ENCODE peak calls at places on chromosomes 7 and 10, in nine cellular contexts. One of them, this sample, is unnamed.
A peak's percentile ranks its signal among the peaks of the same experiment; 100 is the strongest.

GRCh38 chr10:74846958-74847357 is 20.6 kb downstream of the KAT6B start:
- DNase-seq in psoas muscle: no peak
- DNase-seq in PC-9: no peak
- DNase-seq in endodermal cell: no peak
- DNase-seq in IMR-90: no peak
- DNase-seq in gastrocnemius medialis: no peak
- DNase-seq in ovary: no peak
- DNase-seq in GM23338: no peak
- DNase-seq in Panc1: no peak
- DNase-seq in this sample: no peak

GRCh38 chr7:50069613-50070012 is 23.4 kb downstream of the ZPBP start:
- DNase-seq in endodermal cell: peak; percentile 56
- DNase-seq in PC-9: no peak
- DNase-seq in psoas muscle: peak; percentile 23
- DNase-seq in ovary: no peak
- DNase-seq in GM23338: peak; percentile 24
- DNase-seq in IMR-90: no peak
- DNase-seq in Panc1: no peak
- DNase-seq in gastrocnemius medialis: no peak
- DNase-seq in this sample: no peak

GRCh38 chr7:16916111-16916639 is 34.4 kb upstream of the AGR3 start:
- DNase-seq in ovary: no peak
- DNase-seq in endodermal cell: no peak
- DNase-seq in PC-9: peak; percentile 58
- DNase-seq in gastrocnemius medialis: no peak
- DNase-seq in GM23338: no peak
- DNase-seq in psoas muscle: no peak
- DNase-seq in IMR-90: peak; percentile 89
- DNase-seq in Panc1: no peak
- DNase-seq in this sample: no peak

GRCh38 chr10:131350245-131350644 is 38.7 kb upstream of the TCERG1L start:
- DNase-seq in psoas muscle: no peak
- DNase-seq in IMR-90: no peak
- DNase-seq in GM23338: peak; percentile 21
- DNase-seq in gastrocnemius medialis: no peak
- DNase-seq in endodermal cell: no peak
- DNase-seq in PC-9: no peak
- DNase-seq in Panc1: no peak
- DNase-seq in ovary: no peak
- DNase-seq in this sample: no peak

GRCh38 chr10:94630017-94630688 is 53.4 kb upstream of the CYP2C18 start:
- DNase-seq in IMR-90: peak; percentile 12
- DNase-seq in ovary: no peak
- DNase-seq in endodermal cell: no peak
- DNase-seq in psoas muscle: no peak
- DNase-seq in gastrocnemius medialis: no peak
- DNase-seq in Panc1: peak; percentile 28
- DNase-seq in GM23338: peak; percentile 67
- DNase-seq in PC-9: no peak
- DNase-seq in this sample: peak; percentile 65

GRCh38 chr7:76069238-76069638 is 21.3 kb downstream of the MDH2 start:
- DNase-seq in IMR-90: peak; percentile 97
- DNase-seq in ovary: peak; percentile 48
- DNase-seq in endodermal cell: peak; percentile 83
- DNase-seq in psoas muscle: peak; percentile 63
- DNase-seq in gastrocnemius medialis: peak; percentile 86
- DNase-seq in Panc1: no peak
- DNase-seq in PC-9: peak; percentile 81
- DNase-seq in GM23338: peak; percentile 84
- DNase-seq in this sample: peak; percentile 96

GRCh38 chr7:475951-476441 is 43.6 kb downstream of the PDGFA start:
- DNase-seq in GM23338: no peak
- DNase-seq in Panc1: no peak
- DNase-seq in IMR-90: no peak
- DNase-seq in PC-9: no peak
- DNase-seq in psoas muscle: no peak
- DNase-seq in endodermal cell: no peak
- DNase-seq in gastrocnemius medialis: peak; percentile 10
- DNase-seq in ovary: no peak
- DNase-seq in this sample: no peak

GRCh38 chr7:142535123-142535779 is 214.0 kb upstream of the PRSS1 start:
- DNase-seq in IMR-90: peak; percentile 92
- DNase-seq in GM23338: peak; percentile 94
- DNase-seq in ovary: no peak
- DNase-seq in PC-9: peak; percentile 89
- DNase-seq in endodermal cell: peak; percentile 94
- DNase-seq in psoas muscle: peak; percentile 67
- DNase-seq in Panc1: peak; percentile 81
- DNase-seq in gastrocnemius medialis: peak; percentile 50
- DNase-seq in this sample: peak; percentile 80

GRCh38 chr7:150311711-150312110 is 11.4 kb upstream of the LRRC61 start:
- DNase-seq in GM23338: no peak
- DNase-seq in endodermal cell: no peak
- DNase-seq in Panc1: no peak
- DNase-seq in gastrocnemius medialis: no peak
- DNase-seq in PC-9: no peak
- DNase-seq in psoas muscle: no peak
- DNase-seq in IMR-90: no peak
- DNase-seq in ovary: no peak
- DNase-seq in this sample: no peak

GRCh38 chr7:101128040-101128834 is 1.3 kb downstream of the SERPINE1 start:
- DNase-seq in PC-9: peak; percentile 61
- DNase-seq in endodermal cell: no peak
- DNase-seq in IMR-90: no peak
- DNase-seq in GM23338: no peak
- DNase-seq in Panc1: no peak
- DNase-seq in gastrocnemius medialis: no peak
- DNase-seq in psoas muscle: no peak
- DNase-seq in ovary: no peak
- DNase-seq in this sample: peak; percentile 69

GRCh38 chr10:28949005-28950004 is 272.0 kb downstream of the BAMBI start:
- DNase-seq in ovary: no peak
- DNase-seq in IMR-90: peak; percentile 16
- DNase-seq in Panc1: no peak
- DNase-seq in gastrocnemius medialis: no peak
- DNase-seq in endodermal cell: no peak
- DNase-seq in psoas muscle: no peak
- DNase-seq in PC-9: no peak
- DNase-seq in GM23338: no peak
- DNase-seq in this sample: no peak

GRCh38 chr7:159078193-159078910 is 66.3 kb downstream of the VIPR2 start:
- DNase-seq in gastrocnemius medialis: no peak
- DNase-seq in Panc1: no peak
- DNase-seq in PC-9: no peak
- DNase-seq in endodermal cell: no peak
- DNase-seq in GM23338: no peak
- DNase-seq in IMR-90: no peak
- DNase-seq in ovary: no peak
- DNase-seq in psoas muscle: no peak
- DNase-seq in this sample: no peak

GRCh38 chr7:131105294-131105802 is 222.3 kb upstream of the MKLN1 start:
- DNase-seq in PC-9: no peak
- DNase-seq in gastrocnemius medialis: no peak
- DNase-seq in Panc1: no peak
- DNase-seq in GM23338: peak; percentile 57
- DNase-seq in IMR-90: peak; percentile 11
- DNase-seq in psoas muscle: no peak
- DNase-seq in ovary: no peak
- DNase-seq in endodermal cell: peak; percentile 73
- DNase-seq in this sample: peak; percentile 65

GRCh38 chr10:57706576-57707299 is 561.0 kb downstream of the IPMK start:
- DNase-seq in PC-9: no peak
- DNase-seq in IMR-90: no peak
- DNase-seq in psoas muscle: peak; percentile 6
- DNase-seq in endodermal cell: no peak
- DNase-seq in ovary: no peak
- DNase-seq in gastrocnemius medialis: no peak
- DNase-seq in GM23338: peak; percentile 68
- DNase-seq in Panc1: no peak
- DNase-seq in this sample: no peak

DNA sequence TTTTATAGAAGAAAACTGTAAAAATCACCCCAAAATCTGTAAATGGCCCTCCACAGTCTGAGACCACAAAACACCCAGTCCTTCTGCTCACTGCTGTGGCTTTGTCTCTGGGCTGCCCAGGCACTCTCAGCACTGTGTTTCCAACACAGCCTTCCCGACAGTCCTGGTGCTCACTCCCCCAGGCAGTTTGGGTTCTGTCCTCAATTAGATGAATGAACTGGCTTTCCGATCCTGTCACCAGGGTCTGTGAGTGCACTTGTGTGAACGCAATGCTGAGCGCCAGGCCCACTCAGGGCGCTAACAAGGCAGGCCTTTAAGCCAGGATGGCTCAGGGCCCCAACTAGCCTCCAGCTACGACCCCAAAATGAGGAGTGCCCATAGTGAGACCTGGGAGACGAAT is 3.3 kb downstream of the MAD1L1 start:
- DNase-seq in GM23338: no peak
- DNase-seq in gastrocnemius medialis: no peak
- DNase-seq in endodermal cell: no peak
- DNase-seq in PC-9: no peak
- DNase-seq in IMR-90: no peak
- DNase-seq in psoas muscle: no peak
- DNase-seq in Panc1: no peak
- DNase-seq in ovary: no peak
- DNase-seq in this sample: peak; percentile 62
- H3K36me3 ChIP-seq in GM23338: peaks cover 3% of the 10 kb centered on the region
- H3K36me3 ChIP-seq in gastrocnemius medialis: no peaks in the 10 kb centered on the region
- H3K36me3 ChIP-seq in endodermal cell: peaks cover 63% of the 10 kb centered on the region
- H3K36me3 ChIP-seq in PC-9: peaks cover 20% of the 10 kb centered on the region
- H3K36me3 ChIP-seq in IMR-90: peaks cover 33% of the 10 kb centered on the region
- H3K36me3 ChIP-seq in psoas muscle: peaks cover 45% of the 10 kb centered on the region
- H3K36me3 ChIP-seq in Panc1: peaks cover 7% of the 10 kb centered on the region
- H3K36me3 ChIP-seq in ovary: no peaks in the 10 kb centered on the region
- H3K36me3 ChIP-seq in this sample: peaks cover 24% of the 10 kb centered on the region

GRCh38 chr10:88315746-88316145 is 267.4 kb downstream of the RNLS start:
- DNase-seq in psoas muscle: no peak
- DNase-seq in ovary: no peak
- DNase-seq in GM23338: no peak
- DNase-seq in IMR-90: peak; percentile 7
- DNase-seq in gastrocnemius medialis: no peak
- DNase-seq in PC-9: no peak
- DNase-seq in endodermal cell: no peak
- DNase-seq in Panc1: no peak
- DNase-seq in this sample: no peak

GRCh38 chr10:88319960-88320517 is 263.1 kb downstream of the RNLS start:
- DNase-seq in IMR-90: no peak
- DNase-seq in psoas muscle: no peak
- DNase-seq in PC-9: no peak
- DNase-seq in endodermal cell: no peak
- DNase-seq in Panc1: no peak
- DNase-seq in gastrocnemius medialis: no peak
- DNase-seq in ovary: no peak
- DNase-seq in GM23338: no peak
- DNase-seq in this sample: no peak

GRCh38 chr10:88316292-88316861 is 266.7 kb downstream of the RNLS start:
- DNase-seq in IMR-90: no peak
- DNase-seq in Panc1: no peak
- DNase-seq in GM23338: no peak
- DNase-seq in psoas muscle: no peak
- DNase-seq in endodermal cell: no peak
- DNase-seq in ovary: no peak
- DNase-seq in gastrocnemius medialis: no peak
- DNase-seq in PC-9: no peak
- DNase-seq in this sample: no peak

GRCh38 chr10:88317099-88317498 is 266.0 kb downstream of the RNLS start:
- DNase-seq in Panc1: no peak
- DNase-seq in GM23338: no peak
- DNase-seq in psoas muscle: no peak
- DNase-seq in gastrocnemius medialis: no peak
- DNase-seq in IMR-90: no peak
- DNase-seq in PC-9: no peak
- DNase-seq in ovary: no peak
- DNase-seq in endodermal cell: no peak
- DNase-seq in this sample: no peak

DNA sequence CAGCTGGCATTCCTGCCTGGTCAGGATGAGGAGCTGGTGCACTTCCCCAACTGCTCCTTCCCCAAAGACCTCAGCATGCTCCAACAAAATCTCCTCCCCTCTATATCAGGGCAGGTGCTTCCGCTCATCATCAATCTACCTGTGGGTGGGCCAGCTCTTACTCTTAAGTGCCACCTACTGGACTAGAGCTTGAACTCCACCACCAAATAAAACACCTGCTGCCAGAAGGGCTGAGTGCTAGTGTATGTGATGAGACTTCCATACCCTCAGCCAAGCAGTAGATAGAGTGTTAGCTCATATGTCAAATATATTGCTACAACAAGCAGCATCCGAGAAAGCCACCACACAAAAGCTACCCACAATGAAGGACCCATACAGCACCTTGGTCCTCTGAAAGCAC is 264.3 kb downstream of the RNLS start:
- DNase-seq in IMR-90: no peak
- DNase-seq in Panc1: no peak
- DNase-seq in PC-9: peak; percentile 0
- DNase-seq in psoas muscle: no peak
- DNase-seq in GM23338: peak; percentile 62
- DNase-seq in ovary: no peak
- DNase-seq in gastrocnemius medialis: no peak
- DNase-seq in endodermal cell: peak; percentile 68
- DNase-seq in this sample: no peak
- TF ChIP-seq CTCF in IMR-90: peak; percentile 22
- TF ChIP-seq CTCF in Panc1: peak; percentile 43
- TF ChIP-seq CTCF in PC-9: peak; percentile 51
- TF ChIP-seq CTCF in psoas muscle: peak; percentile 20
- TF ChIP-seq CTCF in GM23338: peak; percentile 79
- TF ChIP-seq CTCF in ovary: no peak
- TF ChIP-seq CTCF in gastrocnemius medialis: peak; percentile 24
- TF ChIP-seq CTCF in endodermal cell: peak; percentile 74
- TF ChIP-seq CTCF in this sample: peak; percentile 15

GRCh38 chr7:135405969-135406368 is 103.9 kb downstream of the CNOT4 start:
- DNase-seq in Panc1: no peak
- DNase-seq in endodermal cell: no peak
- DNase-seq in gastrocnemius medialis: no peak
- DNase-seq in psoas muscle: no peak
- DNase-seq in PC-9: no peak
- DNase-seq in GM23338: no peak
- DNase-seq in ovary: no peak
- DNase-seq in IMR-90: no peak
- DNase-seq in this sample: no peak
- H3K36me3 ChIP-seq in Panc1: peaks cover 2% of the 10 kb centered on the region
- H3K36me3 ChIP-seq in endodermal cell: peaks cover 5% of the 10 kb centered on the region
- H3K36me3 ChIP-seq in gastrocnemius medialis: no peaks in the 10 kb centered on the region
- H3K36me3 ChIP-seq in psoas muscle: peaks cover 18% of the 10 kb centered on the region
- H3K36me3 ChIP-seq in PC-9: peaks cover 5% of the 10 kb centered on the region
- H3K36me3 ChIP-seq in GM23338: no peaks in the 10 kb centered on the region
- H3K36me3 ChIP-seq in ovary: no peaks in the 10 kb centered on the region
- H3K36me3 ChIP-seq in IMR-90: peaks cover 3% of the 10 kb centered on the region
- H3K36me3 ChIP-seq in this sample: no peaks in the 10 kb centered on the region

DNA sequence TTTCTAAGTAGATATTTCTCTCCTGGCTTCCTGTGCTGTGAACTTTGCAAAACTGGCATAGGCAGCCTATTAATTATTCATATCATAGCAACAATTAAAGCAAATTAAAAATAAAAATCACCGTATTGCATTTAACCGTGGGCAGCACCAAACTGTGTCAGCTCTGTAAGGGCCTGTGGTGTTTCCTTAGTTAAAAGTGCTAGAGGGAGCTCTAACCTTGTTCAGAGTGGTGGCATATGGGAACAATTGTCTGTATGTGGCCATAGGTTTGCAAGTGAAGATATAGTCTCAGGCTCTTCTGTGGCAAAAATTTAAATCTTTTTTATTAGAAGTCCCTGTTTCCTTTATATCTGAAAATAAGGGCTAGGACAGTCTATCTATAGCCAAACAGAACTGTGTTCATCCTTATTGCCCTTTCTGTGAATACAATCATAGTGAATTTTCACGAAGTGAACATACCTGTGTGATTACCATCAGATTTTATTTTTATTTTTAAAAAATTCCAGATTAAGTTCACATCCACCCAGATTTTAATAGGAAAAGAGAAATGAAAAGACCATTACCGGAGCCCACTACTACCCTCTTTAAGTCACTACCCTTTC is 92.6 kb downstream of the POLL start:
- DNase-seq in endodermal cell: no peak
- DNase-seq in IMR-90: peak; percentile 3
- DNase-seq in ovary: no peak
- DNase-seq in GM23338: peak; percentile 61
- DNase-seq in gastrocnemius medialis: no peak
- DNase-seq in Panc1: peak; percentile 12
- DNase-seq in psoas muscle: no peak
- DNase-seq in PC-9: no peak
- DNase-seq in this sample: no peak
- TF ChIP-seq CTCF in endodermal cell: peak; percentile 77
- TF ChIP-seq CTCF in IMR-90: peak; percentile 8
- TF ChIP-seq CTCF in ovary: no peak
- TF ChIP-seq CTCF in GM23338: peak; percentile 73
- TF ChIP-seq CTCF in gastrocnemius medialis: no peak
- TF ChIP-seq CTCF in Panc1: peak; percentile 81
- TF ChIP-seq CTCF in psoas muscle: peak; percentile 20
- TF ChIP-seq CTCF in PC-9: peak; percentile 25
- TF ChIP-seq CTCF in this sample: peak; percentile 23